ENCODE peak calls at places on chromosome 6, in four cellular contexts. C, S, U and H are unnamed samples.

GRCh38 chr6:45930419-45931059 is 85.1 kb downstream of the CLIC5 start:
- DNase-seq in S (peak; percentile 70), C (peak; percentile 26), U (peak; percentile 60), H (peak; percentile 78)

GRCh38 chr6:77447254-77447653 is 16.0 kb downstream of the HTR1B start:
- DNase-seq in U (no peak), C (peak; percentile 50), S (no peak), H (no peak)

GRCh38 chr6:15519681-15520080 is 143.1 kb downstream of the DTNBP1 start:
- DNase-seq in C (no peak), S (no peak), U (no peak), H (no peak)

GRCh38 chr6:108441141-108441540 is 119.6 kb upstream of the FOXO3 start:
- DNase-seq in S (no peak), C (peak; percentile 17), U (no peak), H (no peak)

GRCh38 chr6:169220068-169220964 is 33.3 kb downstream of the THBS2 start:
- DNase-seq in U (no peak), S (no peak), C (no peak), H (no peak)

GRCh38 chr6:108564178-108564577 is 3.5 kb downstream of the FOXO3 start:
- DNase-seq in U (peak; percentile 88), S (no peak), C (peak; percentile 94), H (no peak)

GRCh38 chr6:13760948-13761347 is 49.3 kb upstream of the RANBP9 start:
- DNase-seq in U (no peak), C (peak; percentile 67), S (no peak), H (no peak)

GRCh38 chr6:7907159-7907558 is 3.4 kb downstream of the TXNDC5 start:
- DNase-seq in C (no peak), U (no peak), S (no peak), H (no peak)